ENCODE peak calls at places on chromosomes 11 and 22, in nine cellular contexts. F is body of pancreas, A is BE2C, J is MM.1S, O is lower lobe of right lung, I is right lobe of liver, R is neural crest cell, Q is ovary, M is mesothelial cell of epicardium. K is an unnamed sample.

GRCh38 chr11:119764108-119764874 is 35.3 kb upstream of the NECTIN1 start:
- DNase-seq in F (peak), A (no peak), J (no peak), O (no peak), I (peak), R (no peak), Q (no peak), M (no peak), K (no peak)

GRCh38 chr11:96464695-96465307 is 75.0 kb downstream of the JRKL start:
- DNase-seq in F (no peak), A (peak), J (peak), O (no peak), I (no peak), R (no peak), Q (no peak), M (no peak), K (no peak)

GRCh38 chr22:42285604-42286003 is 15.2 kb upstream of the TCF20 start:
- DNase-seq in F (no peak), A (no peak), J (no peak), O (no peak), I (no peak), R (no peak), Q (no peak), M (no peak), K (no peak)

GRCh38 chr11:84522331-84522730 is 1104.8 kb downstream of the DLG2 start:
- DNase-seq in F (no peak), A (no peak), J (no peak), O (no peak), I (no peak), R (no peak), Q (no peak), M (no peak), K (no peak)

GRCh38 chr11:65766535-65766934 is 14.2 kb downstream of the AP5B1 start:
- DNase-seq in F (no peak), A (no peak), J (no peak), O (no peak), I (no peak), R (no peak), Q (no peak), M (no peak), K (no peak)

GRCh38 chr22:22156348-22156715 is 88.3 kb upstream of the VPREB1 start:
- DNase-seq in F (no peak), A (no peak), J (no peak), O (no peak), I (no peak), R (no peak), Q (no peak), M (no peak), K (no peak)

GRCh38 chr22:28105396-28105795 is 186.3 kb upstream of the PITPNB start:
- DNase-seq in F (no peak), A (peak), J (no peak), O (no peak), I (no peak), R (no peak), Q (no peak), M (no peak), K (no peak)

GRCh38 chr11:88315015-88315414 is 22.5 kb downstream of the CTSC start:
- DNase-seq in F (no peak), A (no peak), J (no peak), O (no peak), I (no peak), R (no peak), Q (no peak), M (no peak), K (no peak)

GRCh38 chr11:66082936-66083698 is 13.0 kb downstream of the PACS1 start:
- DNase-seq in F (peak), A (peak), J (no peak), O (no peak), I (no peak), R (no peak), Q (no peak), M (no peak), K (no peak)

GRCh38 chr11:74771139-74771538 is 22.5 kb downstream of the RNF169 start:
- DNase-seq in F (no peak), A (no peak), J (no peak), O (no peak), I (no peak), R (no peak), Q (no peak), M (no peak), K (no peak)

GRCh38 chr11:11075515-11076171 is 217.8 kb upstream of the ZBED5 start:
- DNase-seq in F (no peak), A (no peak), J (no peak), O (no peak), I (no peak), R (no peak), Q (no peak), M (no peak), K (no peak)

GRCh38 chr11:126891556-126892217 is 108.9 kb downstream of the KIRREL3 start:
- DNase-seq in F (no peak), A (no peak), J (no peak), O (no peak), I (no peak), R (no peak), Q (no peak), M (no peak), K (no peak)

GRCh38 chr11:78019808-78020207 is 3.3 kb downstream of the KCTD14 start:
- DNase-seq in F (no peak), A (no peak), J (no peak), O (no peak), I (no peak), R (no peak), Q (no peak), M (no peak), K (no peak)

GRCh38 chr11:126510621-126511370 is 155.3 kb downstream of the ST3GAL4 start:
- DNase-seq in F (no peak), A (no peak), J (no peak), O (no peak), I (no peak), R (no peak), Q (no peak), M (no peak), K (no peak)

GRCh38 chr11:120431633-120432032 is 79.9 kb upstream of the GRIK4 start:
- DNase-seq in F (no peak), A (no peak), J (peak), O (no peak), I (no peak), R (no peak), Q (no peak), M (no peak), K (no peak)

GRCh38 chr11:9574806-9575530 is 1.5 kb downstream of the WEE1 start:
- DNase-seq in F (peak), A (peak), J (peak), O (no peak), I (peak), R (peak), Q (peak), M (no peak), K (no peak)

GRCh38 chr11:86565787-86566186 is 106.6 kb downstream of the ME3 start:
- DNase-seq in F (no peak), A (no peak), J (no peak), O (no peak), I (no peak), R (no peak), Q (no peak), M (no peak), K (no peak)

GRCh38 chr22:29388759-29389090 is 355 bp upstream of the AP1B1 start:
- DNase-seq in F (no peak), A (no peak), J (no peak), O (no peak), I (no peak), R (no peak), Q (no peak), M (no peak), K (no peak)

GRCh38 chr22:27099896-27100295 is 442.5 kb downstream of the MIAT start:
- DNase-seq in F (no peak), A (no peak), J (no peak), O (no peak), I (no peak), R (no peak), Q (no peak), M (no peak), K (no peak)

GRCh38 chr11:118304227-118304808 is at the start of gene CD3E:
- DNase-seq in F (no peak), A (no peak), J (peak), O (no peak), I (no peak), R (no peak), Q (no peak), M (no peak), K (no peak)

DNA sequence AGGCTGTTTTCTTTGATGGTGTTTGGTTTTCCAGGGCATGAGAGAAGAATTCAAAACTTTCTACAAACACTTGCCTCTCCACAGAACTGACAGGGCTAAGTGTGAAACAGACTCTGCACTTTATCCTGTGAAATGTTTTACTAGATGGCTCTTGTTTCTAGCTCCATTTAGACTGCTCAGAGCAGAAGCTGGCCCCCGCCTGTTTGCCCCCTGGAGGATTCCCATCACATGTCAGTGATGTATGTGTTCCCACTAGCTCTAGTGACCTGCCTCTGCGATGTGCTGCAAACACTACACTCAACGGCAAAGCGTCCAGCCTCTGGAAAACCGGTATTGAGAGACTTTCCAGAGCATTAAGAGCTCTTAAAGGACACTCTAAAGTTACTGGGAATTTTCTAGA is 41.4 kb upstream of the PCF11 start:
- DNase-seq in F (no peak), A (no peak), J (no peak), O (no peak), I (no peak), R (no peak), Q (peak), M (no peak), K (no peak)
- TF ChIP-seq CTCF in F (no peak), A (no peak), J (no peak), O (no peak), I (no peak), R (no peak), Q (no peak), M (no peak), K (no peak)

DNA sequence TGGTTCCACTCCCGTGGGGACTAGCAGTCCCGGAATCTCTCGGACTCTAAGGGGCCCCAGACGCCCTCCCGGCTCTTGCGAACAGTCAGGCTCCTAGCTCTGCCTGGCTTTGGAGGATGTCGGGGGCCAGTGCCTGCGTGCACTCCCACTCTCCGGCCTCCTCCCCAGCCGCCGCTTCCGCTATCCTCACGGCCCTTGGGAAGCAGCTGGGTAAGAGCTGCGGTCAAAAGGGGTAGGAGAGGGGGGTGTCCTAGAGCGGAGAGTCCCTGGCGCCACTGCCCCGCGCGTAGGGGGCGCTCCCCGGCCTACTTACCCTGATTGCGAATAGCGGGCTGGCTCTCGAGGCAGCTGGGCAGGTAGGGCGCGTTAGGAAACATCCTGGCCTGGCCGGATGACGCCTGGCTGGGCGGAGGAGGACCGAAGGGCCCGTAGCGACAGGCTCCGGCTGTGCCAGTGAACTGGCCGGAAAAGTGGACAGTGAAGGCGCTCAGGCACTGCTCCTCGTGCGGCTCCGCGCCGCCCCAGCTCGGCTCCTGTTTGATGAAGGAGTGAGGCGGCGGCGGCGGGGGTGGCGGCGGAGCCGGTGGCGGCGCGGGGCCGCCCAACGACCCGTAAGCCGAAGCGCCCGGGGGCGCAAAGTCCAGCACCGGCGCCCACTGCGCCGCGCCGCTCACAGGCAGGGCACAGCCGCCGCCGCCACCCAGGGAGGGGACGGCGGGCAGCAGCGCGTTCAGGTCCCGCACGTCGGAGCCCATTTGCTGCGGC is 770 bp downstream of the WT1 start:
- DNase-seq in F (no peak), A (peak), J (no peak), O (no peak), I (no peak), R (peak), Q (peak), M (no peak), K (no peak)
- TF ChIP-seq CTCF in F (no peak), A (peak), J (no peak), O (no peak), I (no peak), R (peak), Q (peak), M (no peak), K (peak)

DNA sequence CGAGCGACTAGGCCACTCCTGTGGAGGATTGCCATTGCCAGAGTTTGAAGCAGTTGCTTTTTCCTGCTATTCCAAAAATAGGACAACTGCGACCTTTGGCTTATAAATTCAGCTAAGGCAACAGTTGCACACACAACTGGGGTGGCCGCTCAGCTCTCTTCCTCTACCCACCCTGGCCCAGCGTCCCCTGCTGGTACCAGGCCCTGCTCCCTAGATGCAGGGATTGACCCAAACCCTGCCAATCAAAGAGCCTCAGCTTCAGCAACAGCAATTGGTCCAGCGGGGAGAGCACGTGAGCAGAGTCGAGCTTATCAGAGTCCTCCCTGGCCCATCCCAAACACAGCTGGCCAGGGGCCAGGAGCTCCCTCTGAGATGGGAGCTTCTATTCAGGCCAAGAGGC is 22.0 kb upstream of the CABP2 start:
- DNase-seq in F (peak), A (peak), J (no peak), O (no peak), I (peak), R (no peak), Q (no peak), M (no peak), K (no peak)
- TF ChIP-seq CTCF in F (no peak), A (peak), J (peak), O (no peak), I (peak), R (no peak), Q (no peak), M (no peak), K (no peak)

GRCh38 chr11:116513894-116514293 is 258.9 kb downstream of the BUD13 start:
- DNase-seq in F (peak), A (peak), J (peak), O (no peak), I (peak), R (peak), Q (no peak), M (no peak), K (peak)
- TF ChIP-seq CTCF in F (no peak), A (peak), J (peak), O (peak), I (peak), R (peak), Q (no peak), M (peak), K (peak)

GRCh38 chr11:2992234-2992999 is at the start of gene NAP1L4:
- DNase-seq in F (peak), A (peak), J (peak), O (peak), I (peak), R (peak), Q (peak), M (peak), K (peak)

GRCh38 chr11:2993000-2993330 is 836 bp upstream of the NAP1L4 start:
- DNase-seq in F (no peak), A (no peak), J (peak), O (no peak), I (no peak), R (no peak), Q (no peak), M (no peak), K (no peak)

GRCh38 chr11:2989551-2989950 is 2.6 kb downstream of the NAP1L4 start:
- DNase-seq in F (no peak), A (no peak), J (peak), O (no peak), I (no peak), R (no peak), Q (no peak), M (no peak), K (no peak)

GRCh38 chr11:2990617-2991476 is 1.3 kb downstream of the NAP1L4 start:
- DNase-seq in F (peak), A (no peak), J (peak), O (no peak), I (no peak), R (no peak), Q (no peak), M (no peak), K (peak)

DNA sequence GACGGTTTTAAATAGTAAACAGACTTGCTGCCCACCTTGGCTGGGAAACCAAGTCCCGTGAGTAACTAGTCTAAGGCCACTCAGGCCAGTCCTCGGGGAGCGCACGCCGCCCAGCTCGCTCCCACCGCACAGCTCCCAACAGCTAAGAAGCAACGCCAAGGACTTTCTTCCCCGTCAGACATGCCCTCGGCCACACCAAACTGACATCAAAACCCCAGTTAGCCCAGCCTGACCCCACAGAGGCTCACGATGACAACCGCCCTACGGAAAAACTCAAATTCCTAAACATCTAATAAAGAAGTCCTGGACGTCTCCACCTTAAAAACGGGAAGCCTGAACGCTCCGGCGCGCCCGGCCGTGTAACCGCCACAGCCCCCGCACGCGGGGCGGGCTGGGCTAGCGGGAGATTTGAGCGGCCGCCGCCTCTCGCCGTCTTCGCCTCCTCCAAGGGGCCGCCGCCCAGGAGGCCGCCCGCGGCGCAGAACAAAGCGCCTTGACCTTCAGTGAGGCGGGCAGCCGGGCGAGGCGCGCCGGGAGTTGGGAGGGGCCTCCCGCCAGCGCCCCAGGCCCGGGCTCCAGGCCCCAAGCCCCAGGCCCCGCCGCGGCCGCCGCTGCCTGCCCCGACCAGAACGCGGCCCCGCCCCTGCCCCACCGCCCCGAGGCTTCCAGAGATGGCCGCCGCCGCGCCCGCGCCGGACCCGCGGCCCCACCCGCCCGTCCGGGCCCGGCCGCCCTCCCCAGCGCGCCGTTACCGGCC is 474 bp downstream of the NAP1L4 start:
- DNase-seq in F (no peak), A (no peak), J (peak), O (no peak), I (no peak), R (no peak), Q (no peak), M (no peak), K (no peak)
- TF ChIP-seq CTCF in F (no peak), A (no peak), J (no peak), O (no peak), I (no peak), R (no peak), Q (no peak), M (no peak), K (no peak)

GRCh38 chr22:18033204-18033998 is 9.0 kb upstream of the MICAL3 start:
- DNase-seq in F (no peak), A (no peak), J (no peak), O (no peak), I (no peak), R (no peak), Q (peak), M (no peak), K (no peak)
- TF ChIP-seq CTCF in F (no peak), A (no peak), J (no peak), O (no peak), I (no peak), R (no peak), Q (peak), M (no peak), K (no peak)

K was measured in type B pancreatic cell.